ENCODE peak calls at places on chromosomes 11 and 22, in five cellular contexts. K, H, Y, T and P are unnamed samples.
A peak's percentile ranks its signal among the peaks of the same experiment; 100 is the strongest.

GRCh38 chr11:67282155-67282875 is 6.8 kb upstream of the ANKRD13D start:
- DNase-seq in K (no peak), H (no peak), Y (no peak), T (no peak), P (no peak)

GRCh38 chr11:27201454-27202302 is 161.1 kb downstream of the BBOX1 start:
- DNase-seq in K (peak; percentile 92), H (no peak), Y (peak; percentile 78), T (no peak), P (peak; percentile 96)

GRCh38 chr11:61874460-61874809 is 16.9 kb downstream of the FADS3 start:
- DNase-seq in K (no peak), H (no peak), Y (no peak), T (no peak), P (no peak)

GRCh38 chr11:69891421-69892236 is 72.4 kb upstream of the FGF3 start:
- DNase-seq in K (no peak), H (no peak), Y (no peak), T (no peak), P (peak; percentile 66)

GRCh38 chr22:48658871-48659270 is 1168.8 kb downstream of the BRD1 start:
- DNase-seq in K (no peak), H (no peak), Y (no peak), T (no peak), P (no peak)

GRCh38 chr11:65726660-65727059 is 6.1 kb upstream of the RNASEH2C start:
- DNase-seq in K (no peak), H (no peak), Y (peak; percentile 27), T (no peak), P (no peak)

GRCh38 chr22:28029962-28030361 is 110.9 kb upstream of the PITPNB start:
- DNase-seq in K (no peak), H (no peak), Y (no peak), T (no peak), P (no peak)

GRCh38 chr22:19524170-19525115 is at the start of gene CLDN5:
- DNase-seq in K (no peak), H (no peak), Y (peak; percentile 54), T (no peak), P (no peak)

GRCh38 chr22:49133541-49133940 is 694.1 kb downstream of the BRD1 start:
- DNase-seq in K (no peak), H (no peak), Y (no peak), T (no peak), P (no peak)

GRCh38 chr11:10181811-10182210 is 112.2 kb downstream of the SBF2 start:
- DNase-seq in K (peak; percentile 45), H (no peak), Y (no peak), T (no peak), P (peak; percentile 32)

GRCh38 chr11:130103296-130103814 is 33.7 kb downstream of the APLP2 start:
- DNase-seq in K (no peak), H (no peak), Y (no peak), T (no peak), P (no peak)

DNA sequence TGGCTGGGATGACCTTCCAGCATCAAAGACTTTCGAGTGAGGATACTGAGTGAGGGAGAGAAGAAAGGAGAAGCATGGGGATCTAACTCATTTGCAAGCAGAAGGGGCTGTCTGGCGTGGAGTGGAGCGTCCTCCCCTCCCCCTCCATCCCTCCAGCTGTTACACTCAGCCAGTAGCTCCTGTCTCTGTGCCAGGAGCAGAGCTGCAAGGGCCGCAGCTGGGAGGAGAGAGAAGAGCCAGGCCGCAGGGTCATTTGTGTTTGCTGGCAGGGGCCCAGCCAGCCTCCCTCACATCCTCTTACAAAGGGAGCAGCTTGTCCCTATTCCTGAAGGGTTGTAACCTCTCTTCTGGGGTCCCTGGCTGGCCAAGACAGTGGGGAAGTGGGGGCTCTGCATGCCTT is 58.0 kb downstream of the NECTIN1 start:
- DNase-seq in K (no peak), H (no peak), Y (no peak), T (no peak), P (no peak)
- TF ChIP-seq KDM1A in K (no peak), H (no peak), Y (no peak), T (no peak), P (no peak)

DNA sequence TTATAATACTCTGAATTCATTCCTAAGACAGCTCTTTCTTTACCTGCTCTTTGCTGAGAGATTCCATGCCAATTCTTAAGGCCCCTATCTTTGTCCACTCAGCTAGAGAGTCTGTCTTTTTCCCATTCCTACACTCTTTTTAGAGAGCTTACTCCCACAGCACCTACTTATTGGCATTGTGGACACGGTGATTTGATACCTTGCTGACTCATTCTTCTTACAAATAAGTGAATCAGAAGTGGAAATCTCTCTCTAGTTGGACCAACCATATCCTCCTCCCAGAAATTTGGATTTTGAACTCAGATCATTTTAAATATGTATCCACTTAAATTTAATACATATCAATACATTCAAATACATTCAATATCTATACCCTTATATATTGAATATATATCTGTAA is 32.5 kb upstream of the OR6M1 start:
- DNase-seq in K (no peak), H (no peak), Y (no peak), T (no peak), P (no peak)
- TF ChIP-seq KDM1A in K (no peak), H (no peak), Y (no peak), T (no peak), P (no peak)

GRCh38 chr11:85809881-85810280 is 1.1 kb downstream of the SYTL2 start:
- DNase-seq in K (peak; percentile 32), H (no peak), Y (peak; percentile 24), T (no peak), P (peak; percentile 9)
- TF ChIP-seq KDM1A in K (no peak), H (no peak), Y (no peak), T (no peak), P (no peak)

GRCh38 chr22:17100621-17101020 is 15.8 kb downstream of the IL17RA start:
- DNase-seq in K (no peak), H (no peak), Y (no peak), T (no peak), P (no peak)
- TF ChIP-seq KDM1A in K (no peak), H (no peak), Y (no peak), T (no peak), P (no peak)

GRCh38 chr22:46335201-46336118 is at the start of gene TRMU:
- DNase-seq in K (peak; percentile 85), H (peak; percentile 56), Y (peak; percentile 90), T (peak; percentile 51), P (peak; percentile 71)

GRCh38 chr22:46339956-46340355 is 4.4 kb downstream of the TRMU start:
- DNase-seq in K (no peak), H (no peak), Y (no peak), T (no peak), P (no peak)

GRCh38 chr22:46338636-46339035 is 3.1 kb downstream of the TRMU start:
- DNase-seq in K (no peak), H (no peak), Y (no peak), T (no peak), P (no peak)

GRCh38 chr22:46337870-46338269 is 2.4 kb downstream of the TRMU start:
- DNase-seq in K (no peak), H (no peak), Y (no peak), T (no peak), P (no peak)

DNA sequence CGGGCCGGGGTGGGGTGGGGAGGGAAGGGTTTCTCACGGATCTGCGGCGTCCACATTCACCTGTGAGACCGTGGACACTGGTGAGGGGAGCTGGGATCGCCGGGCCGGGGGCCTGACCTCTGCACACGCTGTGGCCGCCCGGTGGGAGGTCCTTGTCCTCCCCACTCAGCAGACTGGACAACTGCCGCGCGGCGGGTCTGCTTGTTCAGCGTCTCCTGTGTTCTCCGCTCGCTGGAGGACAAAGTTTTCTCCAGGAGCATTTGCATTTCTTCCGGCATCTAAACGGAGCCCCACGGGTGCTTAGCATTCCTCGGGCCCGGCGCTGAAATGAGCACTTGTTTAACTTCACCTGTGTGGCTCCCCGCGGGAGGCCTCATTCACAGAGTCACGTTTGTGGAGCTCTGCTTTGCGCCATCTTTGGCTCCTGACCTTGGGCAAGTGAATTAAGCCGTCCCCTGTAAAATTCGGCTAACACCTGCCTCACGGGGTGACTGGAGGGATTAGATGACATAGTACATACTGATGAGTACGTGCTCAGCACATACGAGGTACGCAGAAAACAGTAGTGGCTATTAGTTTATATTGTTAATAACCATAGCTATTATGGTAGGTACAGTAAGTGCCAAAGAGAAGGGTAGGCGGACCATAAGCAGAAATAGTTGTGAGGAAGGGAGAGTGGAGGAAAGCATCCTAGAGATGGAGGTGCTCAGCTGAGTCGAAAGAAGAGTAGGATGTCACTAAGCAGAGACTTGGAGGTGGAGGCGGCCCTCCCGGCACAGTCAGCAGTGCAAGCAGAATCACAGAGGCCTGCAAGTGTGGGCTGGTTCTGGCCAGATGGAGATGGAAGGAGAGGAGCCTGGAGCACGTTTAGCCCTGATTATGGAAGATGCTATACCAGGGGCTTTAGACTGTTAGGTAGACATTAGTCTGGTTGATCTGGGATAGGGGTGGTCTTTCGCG is 885 bp downstream of the TRMU start:
- DNase-seq in K (no peak), H (no peak), Y (peak; percentile 35), T (no peak), P (peak; percentile 20)
- TF ChIP-seq KDM1A in K (no peak), H (no peak), Y (no peak), T (no peak), P (no peak)

GRCh38 chr22:38218661-38219331 is 17.0 kb downstream of the MAFF start:
- DNase-seq in K (peak; percentile 87), H (no peak), Y (no peak), T (peak; percentile 76), P (peak; percentile 76)

GRCh38 chr22:38220653-38221386 is 19.0 kb downstream of the MAFF start:
- DNase-seq in K (no peak), H (no peak), Y (no peak), T (no peak), P (no peak)

GRCh38 chr22:38221407-38221806 is 19.6 kb downstream of the MAFF start:
- DNase-seq in K (no peak), H (no peak), Y (no peak), T (no peak), P (no peak)

GRCh38 chr22:38219644-38220043 is 17.9 kb downstream of the MAFF start:
- DNase-seq in K (no peak), H (no peak), Y (no peak), T (no peak), P (no peak)

DNA sequence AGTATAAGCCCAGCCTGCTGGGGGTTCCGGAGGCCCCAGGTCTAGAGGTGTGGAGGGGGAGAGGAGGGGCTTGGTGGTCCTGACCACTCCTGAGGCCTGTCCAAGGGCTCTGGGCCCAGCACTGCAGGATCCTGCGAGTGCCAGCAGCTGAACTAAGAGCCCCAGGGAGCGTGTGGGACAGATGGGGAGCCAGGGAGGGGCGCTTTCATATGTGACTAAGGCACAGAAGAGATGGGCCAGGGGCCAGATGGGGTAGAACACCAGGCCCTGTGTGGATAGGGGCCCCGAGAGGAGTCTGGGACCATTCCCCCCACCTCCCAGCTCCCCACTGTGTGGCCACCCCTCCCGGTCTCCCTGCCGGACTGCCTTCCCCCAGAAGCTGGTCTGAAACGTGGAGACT is 18.4 kb downstream of the MAFF start:
- DNase-seq in K (no peak), H (no peak), Y (no peak), T (no peak), P (no peak)
- TF ChIP-seq KDM1A in K (no peak), H (no peak), Y (no peak), T (no peak), P (no peak)